ENCODE peak calls at places on chromosomes 3 and 15, in four cellular contexts. One of them, this sample, is unnamed.

GRCh38 chr3:113264741-113265140 is 53.4 kb downstream of the BOC start:
- DNase-seq in colonic mucosa: no peak
- DNase-seq in body of pancreas: no peak
- DNase-seq in HFFc6: no peak
- DNase-seq in this sample: no peak

GRCh38 chr15:75725021-75725718 is 12.5 kb upstream of the CSPG4 start:
- DNase-seq in HFFc6: no peak
- DNase-seq in body of pancreas: no peak
- DNase-seq in colonic mucosa: no peak
- DNase-seq in this sample: no peak

GRCh38 chr3:189355481-189356201 is 183.9 kb downstream of the TPRG1 start:
- DNase-seq in colonic mucosa: peak
- DNase-seq in HFFc6: no peak
- DNase-seq in body of pancreas: no peak
- DNase-seq in this sample: peak

GRCh38 chr3:70854108-70854507 is 541.7 kb upstream of the MDFIC2 start:
- DNase-seq in body of pancreas: no peak
- DNase-seq in HFFc6: no peak
- DNase-seq in colonic mucosa: no peak
- DNase-seq in this sample: no peak

GRCh38 chr15:64634020-64634419 is 141.4 kb downstream of the RBPMS2 start:
- DNase-seq in body of pancreas: no peak
- DNase-seq in colonic mucosa: no peak
- DNase-seq in HFFc6: no peak
- DNase-seq in this sample: no peak

GRCh38 chr15:31975446-31976229 is 54.7 kb upstream of the CHRNA7 start:
- DNase-seq in body of pancreas: peak
- DNase-seq in HFFc6: no peak
- DNase-seq in colonic mucosa: peak
- DNase-seq in this sample: no peak

GRCh38 chr15:56411122-56411749 is 46.0 kb downstream of the TEX9 start:
- DNase-seq in body of pancreas: no peak
- DNase-seq in HFFc6: no peak
- DNase-seq in colonic mucosa: no peak
- DNase-seq in this sample: no peak

GRCh38 chr15:64561997-64562396 is 101.6 kb downstream of the ZNF609 start:
- DNase-seq in HFFc6: no peak
- DNase-seq in body of pancreas: no peak
- DNase-seq in colonic mucosa: no peak
- DNase-seq in this sample: no peak

GRCh38 chr15:82995938-82996337 is 9.9 kb downstream of the RAMAC start:
- DNase-seq in body of pancreas: no peak
- DNase-seq in colonic mucosa: no peak
- DNase-seq in HFFc6: peak
- DNase-seq in this sample: no peak

GRCh38 chr3:171813897-171814460 is 3.7 kb upstream of the PLD1 start:
- DNase-seq in body of pancreas: no peak
- DNase-seq in colonic mucosa: no peak
- DNase-seq in HFFc6: no peak
- DNase-seq in this sample: no peak

GRCh38 chr3:71859128-71859519 is 74.2 kb upstream of the PROK2 start:
- DNase-seq in colonic mucosa: no peak
- DNase-seq in HFFc6: no peak
- DNase-seq in body of pancreas: peak
- DNase-seq in this sample: no peak

GRCh38 chr3:2362122-2362521 is 263.5 kb downstream of the CNTN4 start:
- DNase-seq in colonic mucosa: no peak
- DNase-seq in body of pancreas: no peak
- DNase-seq in HFFc6: no peak
- DNase-seq in this sample: no peak

GRCh38 chr3:27219127-27219860 is 149.9 kb downstream of the NEK10 start:
- DNase-seq in body of pancreas: no peak
- DNase-seq in colonic mucosa: peak
- DNase-seq in HFFc6: peak
- DNase-seq in this sample: no peak

GRCh38 chr3:169573129-169573528 is 90.4 kb downstream of the MECOM start:
- DNase-seq in body of pancreas: no peak
- DNase-seq in HFFc6: no peak
- DNase-seq in colonic mucosa: no peak
- DNase-seq in this sample: no peak

GRCh38 chr15:48946088-48946839 is 17.5 kb downstream of the SHC4 start:
- DNase-seq in HFFc6: peak
- DNase-seq in colonic mucosa: no peak
- DNase-seq in body of pancreas: no peak
- DNase-seq in this sample: no peak

GRCh38 chr15:91622676-91623342 is 230.7 kb upstream of the SLCO3A1 start:
- DNase-seq in HFFc6: no peak
- DNase-seq in body of pancreas: no peak
- DNase-seq in colonic mucosa: no peak
- DNase-seq in this sample: no peak

GRCh38 chr3:24640330-24640877 is 145.8 kb upstream of the THRB start:
- DNase-seq in body of pancreas: peak
- DNase-seq in HFFc6: peak
- DNase-seq in colonic mucosa: peak
- DNase-seq in this sample: peak

GRCh38 chr3:180329847-180330246 is 272.1 kb upstream of the TTC14 start:
- DNase-seq in colonic mucosa: no peak
- DNase-seq in body of pancreas: no peak
- DNase-seq in HFFc6: no peak
- DNase-seq in this sample: no peak

GRCh38 chr3:10464068-10464434 is 41.3 kb downstream of the ATP2B2 start:
- DNase-seq in colonic mucosa: no peak
- DNase-seq in body of pancreas: no peak
- DNase-seq in HFFc6: no peak
- DNase-seq in this sample: no peak

GRCh38 chr3:186440850-186441249 is 78.8 kb upstream of the DGKG start:
- DNase-seq in body of pancreas: no peak
- DNase-seq in HFFc6: no peak
- DNase-seq in colonic mucosa: no peak
- DNase-seq in this sample: no peak

GRCh38 chr15:100842756-100843730 is 36.6 kb upstream of the ALDH1A3 start:
- DNase-seq in HFFc6: peak
- DNase-seq in colonic mucosa: no peak
- DNase-seq in body of pancreas: no peak
- DNase-seq in this sample: peak

GRCh38 chr15:101641894-101642293 is 10.3 kb downstream of the TM2D3 start:
- DNase-seq in HFFc6: no peak
- DNase-seq in colonic mucosa: no peak
- DNase-seq in body of pancreas: no peak
- DNase-seq in this sample: peak

GRCh38 chr3:10379961-10380360 is 59.0 kb upstream of the SEC13 start:
- DNase-seq in colonic mucosa: no peak
- DNase-seq in HFFc6: no peak
- DNase-seq in body of pancreas: no peak
- DNase-seq in this sample: no peak

GRCh38 chr3:111998661-111999641 is at the start of gene TAGLN3:
- DNase-seq in body of pancreas: peak
- DNase-seq in colonic mucosa: no peak
- DNase-seq in HFFc6: no peak
- DNase-seq in this sample: no peak

GRCh38 chr15:73244333-73244732 is 124.4 kb downstream of the HCN4 start:
- DNase-seq in body of pancreas: no peak
- DNase-seq in HFFc6: no peak
- DNase-seq in colonic mucosa: peak
- DNase-seq in this sample: no peak
- TF ChIP-seq CTCF in body of pancreas: peak
- TF ChIP-seq CTCF in HFFc6: peak
- TF ChIP-seq CTCF in colonic mucosa: no peak
- TF ChIP-seq CTCF in this sample: no peak

DNA sequence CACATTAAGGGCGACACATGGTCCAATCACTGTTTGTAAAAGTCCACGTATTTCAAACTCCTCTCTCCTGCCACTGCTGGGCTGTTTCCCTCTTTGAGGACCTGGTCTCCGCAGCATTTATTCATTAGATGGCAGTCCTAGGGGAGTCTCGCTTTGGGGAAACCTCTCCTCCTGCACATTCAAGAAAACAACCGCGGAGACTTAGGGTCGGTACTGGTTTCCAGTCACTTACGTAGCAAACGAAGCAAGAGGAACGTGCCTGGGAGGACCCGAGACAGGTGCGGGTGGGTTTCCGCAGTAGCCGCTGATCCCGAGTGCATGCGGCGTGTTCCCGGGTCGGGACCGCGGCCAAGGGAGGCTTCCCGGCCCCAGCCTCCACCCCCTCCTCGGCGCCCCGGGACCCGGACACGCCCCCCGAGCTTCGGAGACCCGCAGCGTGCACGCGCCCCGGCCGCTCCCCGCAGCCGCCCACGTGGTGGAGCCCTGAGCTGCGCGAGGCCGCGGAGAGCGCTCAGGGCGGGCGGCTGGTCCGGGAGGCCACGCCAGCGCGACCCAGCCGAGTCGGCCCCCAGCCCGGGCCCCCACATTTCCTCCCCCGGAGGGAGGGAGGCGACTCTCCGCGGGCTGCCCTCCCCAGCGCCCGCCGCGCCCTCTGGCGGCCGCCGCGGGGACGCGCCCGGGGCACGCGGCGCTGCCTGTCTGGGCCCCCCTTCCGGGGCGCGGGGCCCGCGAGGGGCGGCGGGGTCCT is 1.1 kb upstream of the IGF1R start:
- DNase-seq in body of pancreas: peak
- DNase-seq in colonic mucosa: peak
- DNase-seq in HFFc6: peak
- DNase-seq in this sample: no peak
- TF ChIP-seq CTCF in body of pancreas: peak
- TF ChIP-seq CTCF in colonic mucosa: peak
- TF ChIP-seq CTCF in HFFc6: peak
- TF ChIP-seq CTCF in this sample: no peak

GRCh38 chr3:128369881-128370642 is 96.6 kb downstream of the DNAJB8 start:
- DNase-seq in colonic mucosa: no peak
- DNase-seq in HFFc6: no peak
- DNase-seq in body of pancreas: no peak
- DNase-seq in this sample: no peak
- TF ChIP-seq CTCF in colonic mucosa: no peak
- TF ChIP-seq CTCF in HFFc6: peak
- TF ChIP-seq CTCF in body of pancreas: peak
- TF ChIP-seq CTCF in this sample: no peak

GRCh38 chr3:114527036-114527644 is 233.3 kb downstream of the TIGIT start:
- DNase-seq in colonic mucosa: no peak
- DNase-seq in HFFc6: peak
- DNase-seq in body of pancreas: no peak
- DNase-seq in this sample: no peak
- TF ChIP-seq CTCF in colonic mucosa: peak
- TF ChIP-seq CTCF in HFFc6: peak
- TF ChIP-seq CTCF in body of pancreas: peak
- TF ChIP-seq CTCF in this sample: peak

GRCh38 chr15:78059110-78059839 is 18.2 kb downstream of the TBC1D2B start:
- DNase-seq in HFFc6: no peak
- DNase-seq in body of pancreas: no peak
- DNase-seq in colonic mucosa: no peak
- DNase-seq in this sample: no peak

GRCh38 chr15:78055923-78056713 is 21.4 kb downstream of the TBC1D2B start:
- DNase-seq in HFFc6: no peak
- DNase-seq in colonic mucosa: peak
- DNase-seq in body of pancreas: peak
- DNase-seq in this sample: no peak

GRCh38 chr15:78058401-78058935 is 19.0 kb downstream of the TBC1D2B start:
- DNase-seq in colonic mucosa: no peak
- DNase-seq in body of pancreas: no peak
- DNase-seq in HFFc6: no peak
- DNase-seq in this sample: no peak

GRCh38 chr15:78056714-78057269 is 20.7 kb downstream of the TBC1D2B start:
- DNase-seq in body of pancreas: peak
- DNase-seq in colonic mucosa: no peak
- DNase-seq in HFFc6: peak
- DNase-seq in this sample: no peak

DNA sequence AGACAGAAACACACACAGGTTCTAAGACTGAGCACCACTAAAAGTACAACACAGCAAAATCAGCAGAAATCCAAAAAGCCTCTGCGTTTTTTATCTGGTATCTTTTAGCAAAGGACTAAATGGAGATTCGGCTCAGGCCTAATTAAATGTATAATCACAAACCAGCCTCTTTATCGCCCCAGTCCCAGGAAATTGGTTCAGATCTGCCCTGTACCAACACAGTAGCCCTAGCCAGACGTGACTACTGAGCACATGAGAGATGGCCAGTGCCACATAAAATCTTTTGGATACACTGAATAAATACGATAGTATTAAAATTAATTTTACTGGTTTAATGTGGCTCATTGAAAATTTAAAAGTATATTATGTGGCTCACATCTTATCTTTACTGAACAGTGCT is 19.7 kb downstream of the TBC1D2B start:
- DNase-seq in body of pancreas: no peak
- DNase-seq in colonic mucosa: no peak
- DNase-seq in HFFc6: no peak
- DNase-seq in this sample: no peak
- TF ChIP-seq CTCF in body of pancreas: no peak
- TF ChIP-seq CTCF in colonic mucosa: no peak
- TF ChIP-seq CTCF in HFFc6: no peak
- TF ChIP-seq CTCF in this sample: no peak

GRCh38 chr3:150331978-150332568 is 76.0 kb upstream of the TSC22D2 start:
- DNase-seq in body of pancreas: no peak
- DNase-seq in HFFc6: no peak
- DNase-seq in colonic mucosa: no peak
- DNase-seq in this sample: no peak

GRCh38 chr3:150335631-150336030 is 72.5 kb upstream of the TSC22D2 start:
- DNase-seq in HFFc6: no peak
- DNase-seq in body of pancreas: no peak
- DNase-seq in colonic mucosa: no peak
- DNase-seq in this sample: no peak

GRCh38 chr3:150330872-150331271 is 77.2 kb upstream of the TSC22D2 start:
- DNase-seq in HFFc6: no peak
- DNase-seq in colonic mucosa: no peak
- DNase-seq in body of pancreas: no peak
- DNase-seq in this sample: no peak

GRCh38 chr3:150334974-150335373 is 73.1 kb upstream of the TSC22D2 start:
- DNase-seq in colonic mucosa: no peak
- DNase-seq in HFFc6: no peak
- DNase-seq in body of pancreas: no peak
- DNase-seq in this sample: no peak

GRCh38 chr3:150333482-150333881 is 74.6 kb upstream of the TSC22D2 start:
- DNase-seq in body of pancreas: no peak
- DNase-seq in HFFc6: no peak
- DNase-seq in colonic mucosa: no peak
- DNase-seq in this sample: no peak
- TF ChIP-seq CTCF in body of pancreas: no peak
- TF ChIP-seq CTCF in HFFc6: no peak
- TF ChIP-seq CTCF in colonic mucosa: no peak
- TF ChIP-seq CTCF in this sample: no peak

GRCh38 chr3:126485956-126486884 is 10.5 kb upstream of the ZXDC start:
- DNase-seq in colonic mucosa: no peak
- DNase-seq in HFFc6: no peak
- DNase-seq in body of pancreas: no peak
- DNase-seq in this sample: no peak

GRCh38 chr3:126488886-126489569 is 13.3 kb upstream of the ZXDC start:
- DNase-seq in colonic mucosa: no peak
- DNase-seq in body of pancreas: no peak
- DNase-seq in HFFc6: no peak
- DNase-seq in this sample: no peak

GRCh38 chr3:126488205-126488604 is 12.5 kb upstream of the ZXDC start:
- DNase-seq in body of pancreas: no peak
- DNase-seq in colonic mucosa: no peak
- DNase-seq in HFFc6: no peak
- DNase-seq in this sample: no peak

GRCh38 chr3:126485131-126485530 is 9.4 kb upstream of the ZXDC start:
- DNase-seq in body of pancreas: no peak
- DNase-seq in HFFc6: no peak
- DNase-seq in colonic mucosa: no peak
- DNase-seq in this sample: no peak

GRCh38 chr3:126487151-126487771 is 11.6 kb upstream of the ZXDC start:
- DNase-seq in body of pancreas: peak
- DNase-seq in colonic mucosa: no peak
- DNase-seq in HFFc6: peak
- DNase-seq in this sample: no peak
- TF ChIP-seq CTCF in body of pancreas: no peak
- TF ChIP-seq CTCF in colonic mucosa: no peak
- TF ChIP-seq CTCF in HFFc6: peak
- TF ChIP-seq CTCF in this sample: peak